ENCODE peak calls at places on chromosome 3, in ten cellular contexts. S is psoas muscle, K is AG09309, C is GM13976, M is HL-60, A is lung, O is astrocyte of the spinal cord, Z is MCF 10A, J is AG10803, R is GM10248. E is an unnamed sample.

GRCh38 chr3:45100998-45101407 is 45.2 kb downstream of the CDCP1 start:
- DNase-seq in S (no peak), K (peak; percentile 85), C (no peak), M (peak; percentile 69), A (no peak), O (peak; percentile 29), Z (no peak), J (peak; percentile 95), R (no peak), E (no peak)

GRCh38 chr3:180142041-180142440 is 105.3 kb upstream of the PEX5L start:
- DNase-seq in S (no peak), K (no peak), C (no peak), M (no peak), A (no peak), O (no peak), Z (peak; percentile 33), J (peak; percentile 0), R (no peak), E (no peak)

GRCh38 chr3:100899440-100900091 is 93.7 kb downstream of the ABI3BP start:
- DNase-seq in S (no peak), K (no peak), C (peak; percentile 41), M (no peak), A (no peak), O (no peak), Z (no peak), J (no peak), R (peak; percentile 26), E (peak; percentile 24)

GRCh38 chr3:162742159-162742717 is 1245.6 kb downstream of the OTOL1 start:
- DNase-seq in S (no peak), K (peak; percentile 11), C (no peak), M (no peak), A (no peak), O (no peak), Z (no peak), J (peak; percentile 61), R (no peak), E (no peak)

GRCh38 chr3:106172780-106173179 is 304.0 kb upstream of the CBLB start:
- DNase-seq in S (no peak), K (no peak), C (peak; percentile 62), M (no peak), A (no peak), O (no peak), Z (no peak), J (no peak), R (peak; percentile 54), E (peak; percentile 54)

GRCh38 chr3:45182915-45183881 is 37.0 kb upstream of the CDCP1 start:
- DNase-seq in S (peak; percentile 31), K (no peak), C (no peak), M (no peak), A (peak; percentile 66), O (peak; percentile 80), Z (peak; percentile 94), J (peak; percentile 76), R (no peak), E (no peak)

GRCh38 chr3:9036327-9037112 is 73.2 kb upstream of the RAD18 start:
- DNase-seq in S (peak; percentile 81), K (peak; percentile 62), C (no peak), M (no peak), A (peak; percentile 44), O (no peak), Z (peak; percentile 84), J (peak; percentile 85), R (no peak), E (no peak)

GRCh38 chr3:48952510-48953118 is 34.0 kb downstream of the ARIH2 start:
- DNase-seq in S (no peak), K (no peak), C (peak; percentile 44), M (no peak), A (peak; percentile 33), O (no peak), Z (peak; percentile 54), J (no peak), R (peak; percentile 48), E (peak; percentile 32)

GRCh38 chr3:118587037-118587741 is 447.5 kb downstream of the IGSF11 start:
- DNase-seq in S (no peak), K (no peak), C (no peak), M (no peak), A (no peak), O (no peak), Z (peak; percentile 49), J (no peak), R (no peak), E (no peak)

GRCh38 chr3:25556504-25556903 is 108.2 kb downstream of the TOP2B start:
- DNase-seq in S (no peak), K (no peak), C (no peak), M (no peak), A (no peak), O (no peak), Z (no peak), J (peak; percentile 22), R (no peak), E (no peak)

GRCh38 chr3:104214937-104215336 is 1151.8 kb upstream of the ALCAM start:
- DNase-seq in S (no peak), K (no peak), C (no peak), M (no peak), A (no peak), O (no peak), Z (no peak), J (no peak), R (no peak), E (no peak)

GRCh38 chr3:104214277-104214676 is 1152.4 kb upstream of the ALCAM start:
- DNase-seq in S (no peak), K (no peak), C (no peak), M (no peak), A (no peak), O (no peak), Z (no peak), J (no peak), R (no peak), E (no peak)
- TF ChIP-seq CTCF in S (no peak), K (no peak), C (no peak), M (no peak), A (no peak), O (no peak), Z (no peak), J (no peak), R (no peak), E (no peak)

GRCh38 chr3:194973366-194974000 is 287.8 kb downstream of the FAM43A start:
- DNase-seq in S (no peak), K (no peak), C (no peak), M (no peak), A (no peak), O (no peak), Z (no peak), J (no peak), R (no peak), E (no peak)

GRCh38 chr3:194970066-194970465 is 284.4 kb downstream of the FAM43A start:
- DNase-seq in S (no peak), K (no peak), C (no peak), M (no peak), A (no peak), O (no peak), Z (no peak), J (no peak), R (no peak), E (no peak)

GRCh38 chr3:194967126-194968117 is 281.7 kb downstream of the FAM43A start:
- DNase-seq in S (no peak), K (no peak), C (peak; percentile 2), M (no peak), A (no peak), O (no peak), Z (no peak), J (peak; percentile 17), R (no peak), E (no peak)

GRCh38 chr3:194971965-194972364 is 286.3 kb downstream of the FAM43A start:
- DNase-seq in S (no peak), K (no peak), C (no peak), M (no peak), A (no peak), O (no peak), Z (no peak), J (no peak), R (no peak), E (no peak)

DNA sequence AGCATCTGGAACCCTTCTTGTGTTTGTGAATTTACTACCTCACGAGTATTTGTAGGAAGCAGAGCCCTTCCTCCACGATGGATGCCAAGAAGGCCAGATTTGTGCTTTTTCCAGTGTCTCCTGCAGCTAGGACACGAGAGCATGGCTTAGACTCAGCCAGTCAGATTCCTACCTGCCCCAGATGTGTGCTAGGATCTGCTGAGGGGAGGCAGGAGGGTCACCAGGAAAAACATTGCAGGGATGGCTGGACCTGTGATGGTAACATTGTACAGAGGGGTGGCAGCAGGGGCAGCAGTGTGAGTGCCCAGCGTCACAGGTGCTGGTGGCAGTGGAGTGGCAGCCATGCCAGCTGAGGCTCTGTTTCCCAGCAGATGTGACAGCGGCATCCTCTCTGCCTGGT is 285.3 kb downstream of the FAM43A start:
- DNase-seq in S (no peak), K (no peak), C (peak; percentile 3), M (no peak), A (no peak), O (no peak), Z (no peak), J (no peak), R (no peak), E (no peak)
- TF ChIP-seq CTCF in S (no peak), K (no peak), C (no peak), M (no peak), A (no peak), O (no peak), Z (no peak), J (no peak), R (no peak), E (no peak)

GRCh38 chr3:125072749-125073404 is 17.1 kb upstream of the HEG1 start:
- DNase-seq in S (no peak), K (no peak), C (no peak), M (no peak), A (no peak), O (no peak), Z (no peak), J (no peak), R (no peak), E (no peak)

GRCh38 chr3:125076464-125076863 is 20.7 kb upstream of the HEG1 start:
- DNase-seq in S (no peak), K (no peak), C (no peak), M (no peak), A (no peak), O (no peak), Z (no peak), J (no peak), R (no peak), E (no peak)

GRCh38 chr3:125073506-125073905 is 17.7 kb upstream of the HEG1 start:
- DNase-seq in S (no peak), K (no peak), C (no peak), M (no peak), A (no peak), O (no peak), Z (no peak), J (no peak), R (no peak), E (no peak)

GRCh38 chr3:125077864-125078263 is 22.1 kb upstream of the HEG1 start:
- DNase-seq in S (no peak), K (no peak), C (no peak), M (no peak), A (no peak), O (no peak), Z (no peak), J (no peak), R (no peak), E (no peak)

GRCh38 chr3:125075738-125076137 is 19.9 kb upstream of the HEG1 start:
- DNase-seq in S (no peak), K (no peak), C (no peak), M (no peak), A (no peak), O (no peak), Z (no peak), J (no peak), R (no peak), E (no peak)
- TF ChIP-seq CTCF in S (no peak), K (no peak), C (no peak), M (no peak), A (no peak), O (peak; percentile 12), Z (no peak), J (no peak), R (no peak), E (no peak)

GRCh38 chr3:184135149-184135910 is at the start of gene EIF2B5:
- DNase-seq in S (peak; percentile 92), K (peak; percentile 64), C (peak; percentile 92), M (peak; percentile 91), A (peak; percentile 91), O (peak; percentile 90), Z (peak; percentile 93), J (peak; percentile 94), R (peak; percentile 92), E (peak; percentile 88)
- TF ChIP-seq CTCF in S (peak; percentile 35), K (peak; percentile 47), C (no peak), M (no peak), A (peak; percentile 26), O (peak; percentile 40), Z (peak; percentile 22), J (peak; percentile 34), R (peak; percentile 31), E (no peak)

E was measured in GM20000.